ENCODE peak calls at places on chromosomes 12 and 14, in four cellular contexts. O, J, A and T are unnamed samples.

GRCh38 chr14:57413849-57414248 is 23.5 kb downstream of the NAA30 start:
- DNase-seq in O (no peak), J (no peak), A (no peak), T (no peak)

GRCh38 chr12:94874086-94874985 is 129.2 kb downstream of the NDUFA12 start:
- DNase-seq in O (no peak), J (no peak), A (no peak), T (no peak)

GRCh38 chr14:72975776-72976175 is 49.5 kb downstream of the DCAF4 start:
- DNase-seq in O (no peak), J (no peak), A (peak), T (no peak)

GRCh38 chr14:50776522-50776921 is 54.4 kb downstream of the NIN start:
- DNase-seq in O (no peak), J (no peak), A (no peak), T (no peak)

GRCh38 chr14:74686324-74686723 is 26.6 kb downstream of the AREL1 start:
- DNase-seq in O (no peak), J (no peak), A (no peak), T (no peak)

GRCh38 chr12:78088391-78088832 is 257.7 kb downstream of the NAV3 start:
- DNase-seq in O (peak), J (peak), A (no peak), T (no peak)

GRCh38 chr14:103110681-103111296 is 12.5 kb upstream of the TNFAIP2 start:
- DNase-seq in O (peak), J (no peak), A (no peak), T (no peak)

GRCh38 chr12:45232146-45232731 is 16.3 kb downstream of the ANO6 start:
- DNase-seq in O (no peak), J (peak), A (no peak), T (no peak)

GRCh38 chr14:64698899-64699298 is 5.3 kb upstream of the PLEKHG3 start:
- DNase-seq in O (no peak), J (no peak), A (no peak), T (no peak)

GRCh38 chr12:109115758-109116610 is at the start of gene ACACB:
- DNase-seq in O (no peak), J (no peak), A (no peak), T (peak)

GRCh38 chr12:40152783-40153383 is 47.0 kb upstream of the SLC2A13 start:
- DNase-seq in O (peak), J (peak), A (peak), T (peak)

GRCh38 chr12:105910030-105910429 is 228.7 kb downstream of the NUAK1 start:
- DNase-seq in O (peak), J (peak), A (no peak), T (no peak)

GRCh38 chr14:65599375-65599774 is 186.8 kb downstream of the FUT8 start:
- DNase-seq in O (no peak), J (peak), A (no peak), T (no peak)

GRCh38 chr14:24920265-24921080 is 129.5 kb downstream of the STXBP6 start:
- DNase-seq in O (no peak), J (no peak), A (no peak), T (no peak)

GRCh38 chr12:96434107-96434506 is 33.9 kb upstream of the CDK17 start:
- DNase-seq in O (peak), J (peak), A (peak), T (peak)

GRCh38 chr12:123908884-123909807 is 63.5 kb downstream of the CCDC92 start:
- DNase-seq in O (no peak), J (no peak), A (no peak), T (no peak)

GRCh38 chr12:34394211-34395055 is 372.1 kb downstream of the ALG10 start:
- DNase-seq in O (no peak), J (no peak), A (peak), T (no peak)

GRCh38 chr12:89524201-89525001 is at the start of gene GALNT4:
- DNase-seq in O (peak), J (peak), A (peak), T (peak)

GRCh38 chr12:52877242-52877641 is 27.6 kb downstream of the KRT8 start:
- DNase-seq in O (no peak), J (no peak), A (no peak), T (no peak)

GRCh38 chr12:100403446-100403845 is 46.6 kb downstream of the SLC17A8 start:
- DNase-seq in O (peak), J (peak), A (no peak), T (no peak)